ENCODE peak calls at places on chromosomes 3 and 15, in four cellular contexts. T is ovary, M is stromal cell of bone marrow, Z is NCI-H460. K is an unnamed sample.

GRCh38 chr3:188244395-188244861 is 90.5 kb downstream of the LPP start:
- DNase-seq in T (no peak), M (peak), Z (no peak), K (no peak)

GRCh38 chr3:149464706-149465328 is 9.7 kb upstream of the TM4SF4 start:
- DNase-seq in T (no peak), M (no peak), Z (no peak), K (no peak)

GRCh38 chr3:99708207-99708745 is 69.9 kb downstream of the COL8A1 start:
- DNase-seq in T (peak), M (no peak), Z (no peak), K (no peak)

GRCh38 chr3:11570789-11571495 is 72.8 kb downstream of the VGLL4 start:
- DNase-seq in T (no peak), M (no peak), Z (peak), K (no peak)

GRCh38 chr3:111668321-111668720 is 73.2 kb upstream of the ZBED2 start:
- DNase-seq in T (no peak), M (no peak), Z (no peak), K (no peak)

GRCh38 chr3:59502806-59503205 is 453.0 kb upstream of the CFAP20DC start:
- DNase-seq in T (no peak), M (peak), Z (no peak), K (no peak)

GRCh38 chr3:137131081-137131480 is 173.3 kb downstream of the IL20RB start:
- DNase-seq in T (no peak), M (no peak), Z (no peak), K (no peak)

GRCh38 chr3:169354774-169355501 is 308.6 kb downstream of the MECOM start:
- DNase-seq in T (no peak), M (no peak), Z (no peak), K (no peak)

GRCh38 chr15:39610665-39611064 is 29.8 kb downstream of the THBS1 start:
- DNase-seq in T (no peak), M (no peak), Z (no peak), K (no peak)

K was measured in K562.